ENCODE peak calls at places on chromosomes 6 and 20, in six cellular contexts. Q is transverse colon, L is ovary, V is epithelial cell of esophagus, A is cardiac fibroblast, Y is GM06990. W is an unnamed sample.

GRCh38 chr6:8652710-8653109 is 217.4 kb upstream of the SLC35B3 start:
- DNase-seq in Q (no peak), L (no peak), V (no peak), A (no peak), Y (no peak), W (no peak)

GRCh38 chr6:36897629-36898028 is 11.9 kb downstream of the C6orf89 start:
- DNase-seq in Q (no peak), L (no peak), V (peak; percentile 42), A (no peak), Y (no peak), W (no peak)

GRCh38 chr6:52566201-52566600 is 10.7 kb downstream of the TRAM2 start:
- DNase-seq in Q (no peak), L (no peak), V (no peak), A (no peak), Y (peak; percentile 30), W (no peak)

GRCh38 chr6:31152776-31153175 is 4.8 kb downstream of the CCHCR1 start:
- DNase-seq in Q (no peak), L (no peak), V (no peak), A (no peak), Y (no peak), W (no peak)

GRCh38 chr6:136344420-136344819 is 54.8 kb upstream of the BCLAF1 start:
- DNase-seq in Q (no peak), L (no peak), V (no peak), A (peak; percentile 72), Y (no peak), W (peak; percentile 72)

GRCh38 chr20:46688151-46689081 is 828 bp downstream of the TP53RK start:
- DNase-seq in Q (no peak), L (no peak), V (peak; percentile 71), A (peak; percentile 52), Y (no peak), W (peak; percentile 79)

GRCh38 chr6:150711584-150712501 is 112.2 kb downstream of the PLEKHG1 start:
- DNase-seq in Q (peak; percentile 77), L (no peak), V (peak; percentile 37), A (peak; percentile 36), Y (no peak), W (no peak)

GRCh38 chr20:45011108-45011526 is 44.8 kb downstream of the STK4 start:
- DNase-seq in Q (peak; percentile 65), L (peak; percentile 63), V (peak; percentile 64), A (peak; percentile 86), Y (no peak), W (no peak)

GRCh38 chr20:52490715-52491430 is 299.3 kb upstream of the ZFP64 start:
- DNase-seq in Q (no peak), L (no peak), V (peak; percentile 94), A (peak; percentile 82), Y (no peak), W (peak; percentile 78)

GRCh38 chr6:106315765-106316375 is 9.7 kb downstream of the ATG5 start:
- DNase-seq in Q (no peak), L (no peak), V (peak; percentile 44), A (no peak), Y (no peak), W (no peak)

GRCh38 chr6:4355241-4355640 is 219.9 kb upstream of the ECI2 start:
- DNase-seq in Q (no peak), L (no peak), V (peak; percentile 86), A (peak; percentile 79), Y (no peak), W (peak; percentile 80)

GRCh38 chr20:44646023-44646640 is 5.4 kb downstream of the ADA start:
- DNase-seq in Q (peak; percentile 40), L (no peak), V (no peak), A (peak; percentile 31), Y (peak; percentile 80), W (no peak)

DNA sequence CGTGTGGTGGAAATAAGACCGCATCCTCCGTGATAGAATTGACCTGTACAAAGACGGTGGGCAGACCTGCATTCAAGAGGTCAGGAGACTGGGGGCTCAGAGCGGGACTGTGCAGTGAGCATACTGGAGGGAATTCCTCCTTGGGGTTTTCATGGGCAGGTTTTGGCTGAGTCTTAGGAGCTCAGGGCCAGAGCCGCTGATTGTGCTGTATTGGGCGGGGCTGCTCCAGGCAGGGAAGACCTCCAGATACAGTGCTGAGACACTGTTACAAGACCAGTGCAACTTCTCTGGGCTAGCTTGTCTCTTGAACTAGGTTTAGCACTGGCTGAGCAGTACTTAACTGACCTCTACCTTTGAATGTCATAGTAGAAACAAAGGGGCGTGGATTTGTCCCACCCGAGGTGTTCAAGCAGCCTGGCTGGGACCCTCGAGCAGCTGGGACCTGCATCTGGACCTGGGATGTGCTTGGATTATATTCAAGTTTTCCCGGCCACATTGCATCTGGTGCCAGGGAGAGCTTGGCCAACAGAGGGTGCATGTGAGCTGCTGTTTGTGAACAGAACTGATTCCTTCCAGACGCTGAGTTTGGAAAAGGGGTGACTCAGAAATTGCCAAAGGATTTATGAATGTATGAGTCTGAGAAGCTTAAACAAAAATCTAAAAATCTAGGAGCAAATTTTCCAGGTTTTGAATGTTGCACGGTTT is 33.4 kb upstream of the SLC22A1 start:
- DNase-seq in Q (peak; percentile 74), L (peak; percentile 82), V (peak; percentile 78), A (peak; percentile 86), Y (no peak), W (peak; percentile 24)
- TF ChIP-seq CTCF in Q (peak; percentile 76), L (peak; percentile 48), V (peak; percentile 87), A (peak; percentile 92), Y (peak; percentile 38), W (peak; percentile 95)

GRCh38 chr20:32626859-32627636 is 41.9 kb upstream of the NOL4L start:
- DNase-seq in Q (peak; percentile 24), L (no peak), V (no peak), A (no peak), Y (peak; percentile 37), W (peak; percentile 18)
- H3K4me3 ChIP-seq in Q (no peak overlapping the region), L (no peak overlapping the region), V (no peak overlapping the region), A (no peak overlapping the region), Y (no peak overlapping the region), W (peak overlapping the region; percentile 14)

DNA sequence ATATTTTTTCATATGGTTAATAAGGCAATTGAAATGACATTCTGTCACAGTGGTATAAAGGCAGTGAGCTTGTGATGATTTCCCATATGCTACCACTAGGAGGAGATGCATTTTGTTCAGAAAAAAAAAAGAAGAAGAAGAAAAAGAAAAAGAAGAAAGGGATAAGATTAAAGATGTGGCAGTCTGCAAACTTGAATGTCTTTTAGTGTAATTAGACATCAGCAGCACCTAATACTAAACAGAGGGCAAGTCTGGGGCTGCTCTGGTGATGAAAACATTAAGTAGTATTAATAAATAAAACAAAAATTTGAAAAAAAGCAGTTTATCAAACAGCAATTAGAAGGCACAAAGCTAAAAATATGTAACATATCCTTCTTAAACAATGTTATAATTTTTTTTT is 95.4 kb upstream of the DEFB112 start:
- DNase-seq in Q (no peak), L (no peak), V (peak; percentile 34), A (no peak), Y (no peak), W (no peak)
- TF ChIP-seq CTCF in Q (peak; percentile 20), L (no peak), V (peak; percentile 53), A (peak; percentile 32), Y (peak; percentile 44), W (peak; percentile 66)

GRCh38 chr6:157535354-157536217 is 154.6 kb downstream of the ZDHHC14 start:
- DNase-seq in Q (no peak), L (no peak), V (peak; percentile 74), A (peak; percentile 67), Y (peak; percentile 51), W (peak; percentile 88)
- H3K4me3 ChIP-seq in Q (no peak overlapping the region), L (no peak overlapping the region), V (no peak overlapping the region), A (no peak overlapping the region), Y (no peak overlapping the region), W (peak overlapping the region; percentile 26)

GRCh38 chr20:9071976-9072726 is 3.3 kb downstream of the PLCB4 start:
- DNase-seq in Q (no peak), L (no peak), V (peak; percentile 29), A (no peak), Y (no peak), W (no peak)
- TF ChIP-seq CTCF in Q (no peak), L (no peak), V (no peak), A (no peak), Y (no peak), W (no peak)

GRCh38 chr20:62142252-62143117 is 709 bp downstream of the PSMA7 start:
- DNase-seq in Q (peak; percentile 36), L (no peak), V (no peak), A (no peak), Y (peak; percentile 35), W (no peak)
- H3K4me3 ChIP-seq in Q (peak overlapping the region; percentile 96), L (peak overlapping the region; percentile 68), V (peak overlapping the region; percentile 72), A (peak overlapping the region; percentile 59), Y (peak overlapping the region; percentile 85), W (peak overlapping the region; percentile 82)